ENCODE peak calls at places on chromosomes 3 and 15, in ten cellular contexts. N, I, F, Q, S, Z, J, C, U and B are unnamed samples.

GRCh38 chr3:43747641-43748040 is 56.9 kb downstream of the ABHD5 start:
- DNase-seq in N (peak; percentile 74), I (no peak), F (no peak), Q (no peak), S (no peak), Z (peak; percentile 59), J (no peak), C (no peak), U (no peak), B (peak; percentile 79)

GRCh38 chr15:47184405-47185221 is 532.7 kb upstream of the SEMA6D start:
- DNase-seq in N (peak; percentile 11), I (no peak), F (no peak), Q (no peak), S (no peak), Z (no peak), J (no peak), C (peak; percentile 39), U (no peak), B (no peak)

GRCh38 chr3:24318668-24319287 is 175.9 kb downstream of the THRB start:
- DNase-seq in N (peak; percentile 49), I (no peak), F (no peak), Q (no peak), S (no peak), Z (peak; percentile 38), J (no peak), C (peak; percentile 17), U (no peak), B (peak; percentile 93)

GRCh38 chr3:162776137-162776536 is 1279.5 kb downstream of the OTOL1 start:
- DNase-seq in N (no peak), I (no peak), F (no peak), Q (no peak), S (no peak), Z (no peak), J (no peak), C (no peak), U (no peak), B (no peak)

GRCh38 chr15:90645873-90646605 is 71.1 kb upstream of the BLM start:
- DNase-seq in N (no peak), I (no peak), F (no peak), Q (no peak), S (no peak), Z (no peak), J (no peak), C (no peak), U (no peak), B (no peak)

GRCh38 chr3:56921573-56922571 is 120.1 kb upstream of the ARHGEF3 start:
- DNase-seq in N (no peak), I (no peak), F (no peak), Q (no peak), S (no peak), Z (no peak), J (no peak), C (peak; percentile 53), U (peak; percentile 82), B (no peak)

GRCh38 chr15:96586901-96587300 is 256.4 kb downstream of the NR2F2 start:
- DNase-seq in N (no peak), I (no peak), F (no peak), Q (no peak), S (no peak), Z (no peak), J (no peak), C (no peak), U (peak; percentile 36), B (no peak)

GRCh38 chr3:58111513-58112184 is 99.1 kb downstream of the DNASE1L3 start:
- DNase-seq in N (no peak), I (no peak), F (no peak), Q (no peak), S (peak; percentile 57), Z (no peak), J (no peak), C (no peak), U (no peak), B (no peak)

GRCh38 chr3:73727854-73728253 is 103.1 kb upstream of the PDZRN3 start:
- DNase-seq in N (no peak), I (no peak), F (no peak), Q (no peak), S (no peak), Z (no peak), J (no peak), C (no peak), U (no peak), B (peak; percentile 2)

GRCh38 chr3:171790898-171791694 is 19.2 kb downstream of the PLD1 start:
- DNase-seq in N (peak; percentile 31), I (no peak), F (no peak), Q (no peak), S (no peak), Z (no peak), J (no peak), C (peak; percentile 62), U (no peak), B (peak; percentile 31)

GRCh38 chr3:50233176-50233575 is 2.8 kb upstream of the GNAI2 start:
- DNase-seq in N (no peak), I (no peak), F (no peak), Q (no peak), S (no peak), Z (no peak), J (no peak), C (no peak), U (no peak), B (no peak)

GRCh38 chr3:160583451-160583850 is 18.1 kb upstream of the KPNA4 start:
- DNase-seq in N (no peak), I (no peak), F (no peak), Q (no peak), S (no peak), Z (no peak), J (no peak), C (no peak), U (no peak), B (no peak)

GRCh38 chr15:40398413-40398873 is 7.2 kb upstream of the IVD start:
- DNase-seq in N (no peak), I (no peak), F (no peak), Q (no peak), S (no peak), Z (no peak), J (no peak), C (no peak), U (peak; percentile 52), B (no peak)